ENCODE peak calls at places on chromosomes 1 and 21, in nine cellular contexts. D is Peyer's patch, K is tibial nerve, U is mucosa of descending colon, H is DND-41, J is left ventricle myocardium inferior, Y is Caco-2, B is IMR-90, L is mammary epithelial cell. W is an unnamed sample.

GRCh38 chr21:34967509-34968289 is 81.4 kb downstream of the RUNX1 start:
- DNase-seq in Y (no peak), D (no peak), L (peak; percentile 10), B (peak; percentile 35), U (no peak), J (no peak), H (no peak), K (no peak), W (no peak)

GRCh38 chr1:62295921-62296451 is 23.2 kb downstream of the KANK4 start:
- DNase-seq in B (peak; percentile 38), J (no peak), L (peak; percentile 62), K (no peak), Y (no peak), U (no peak), D (no peak), H (peak; percentile 14), W (no peak)

GRCh38 chr1:241447056-241447649 is 72.4 kb downstream of the FH start:
- DNase-seq in D (no peak), H (no peak), U (no peak), K (no peak), L (no peak), Y (no peak), J (no peak), B (peak; percentile 8), W (no peak)

GRCh38 chr1:160403244-160403643 is 2.9 kb downstream of the VANGL2 start:
- DNase-seq in H (no peak), L (no peak), J (no peak), D (no peak), U (no peak), Y (no peak), K (no peak), B (no peak), W (no peak)

GRCh38 chr1:114956570-114956969 is 73.1 kb upstream of the TSHB start:
- DNase-seq in U (no peak), B (no peak), Y (peak; percentile 11), J (no peak), K (no peak), D (no peak), H (no peak), L (peak; percentile 23), W (no peak)

GRCh38 chr1:204991342-204991844 is 51.6 kb upstream of the CNTN2 start:
- DNase-seq in L (no peak), Y (no peak), K (no peak), U (no peak), J (no peak), D (no peak), H (no peak), B (no peak), W (no peak)

GRCh38 chr1:167499657-167500056 is 18.7 kb downstream of the CD247 start:
- DNase-seq in K (no peak), H (peak; percentile 34), L (no peak), U (no peak), Y (no peak), B (no peak), D (no peak), J (no peak), W (no peak)

GRCh38 chr1:101239095-101240040 is 2.5 kb downstream of the S1PR1 start:
- DNase-seq in B (no peak), L (no peak), J (no peak), H (no peak), U (no peak), Y (no peak), K (no peak), D (no peak), W (peak; percentile 40)

GRCh38 chr1:227816750-227817446 is 1.4 kb downstream of the PRSS38 start:
- DNase-seq in L (no peak), J (no peak), B (no peak), U (no peak), H (no peak), D (no peak), Y (no peak), K (no peak), W (no peak)

GRCh38 chr1:37484325-37485051 is 10.1 kb downstream of the ZC3H12A start:
- DNase-seq in B (no peak), Y (no peak), K (no peak), J (no peak), L (no peak), D (no peak), H (no peak), U (no peak), W (no peak)

GRCh38 chr1:19198820-19199219 is 11.2 kb downstream of the UBR4 start:
- DNase-seq in D (no peak), Y (no peak), L (no peak), J (no peak), U (no peak), H (no peak), B (no peak), K (no peak), W (no peak)

GRCh38 chr1:19202396-19202795 is 7.7 kb downstream of the UBR4 start:
- DNase-seq in L (no peak), Y (peak; percentile 45), B (no peak), J (no peak), D (no peak), K (no peak), U (no peak), H (no peak), W (no peak)

GRCh38 chr1:19197849-19198248 is 12.2 kb downstream of the UBR4 start:
- DNase-seq in D (no peak), J (no peak), L (no peak), Y (no peak), H (no peak), K (no peak), U (no peak), B (no peak), W (no peak)

GRCh38 chr1:19199393-19200280 is 10.4 kb downstream of the UBR4 start:
- DNase-seq in U (no peak), Y (no peak), J (no peak), H (no peak), K (no peak), L (no peak), B (no peak), D (no peak), W (no peak)

GRCh38 chr1:19200281-19200604 is 9.8 kb downstream of the UBR4 start:
- DNase-seq in U (no peak), J (no peak), H (no peak), D (no peak), K (no peak), L (peak; percentile 18), Y (no peak), B (no peak), W (no peak)
- H3K36me3 ChIP-seq in U (peaks cover 20% of the 10 kb centered on the region), J (peaks cover 53% of the 10 kb centered on the region), H (peaks cover 66% of the 10 kb centered on the region), D (no peaks in the 10 kb centered on the region), K (peaks cover 4% of the 10 kb centered on the region), L (peaks cover 25% of the 10 kb centered on the region), Y (peaks cover 1% of the 10 kb centered on the region), B (peaks cover 41% of the 10 kb centered on the region), W (peaks cover 42% of the 10 kb centered on the region)

DNA sequence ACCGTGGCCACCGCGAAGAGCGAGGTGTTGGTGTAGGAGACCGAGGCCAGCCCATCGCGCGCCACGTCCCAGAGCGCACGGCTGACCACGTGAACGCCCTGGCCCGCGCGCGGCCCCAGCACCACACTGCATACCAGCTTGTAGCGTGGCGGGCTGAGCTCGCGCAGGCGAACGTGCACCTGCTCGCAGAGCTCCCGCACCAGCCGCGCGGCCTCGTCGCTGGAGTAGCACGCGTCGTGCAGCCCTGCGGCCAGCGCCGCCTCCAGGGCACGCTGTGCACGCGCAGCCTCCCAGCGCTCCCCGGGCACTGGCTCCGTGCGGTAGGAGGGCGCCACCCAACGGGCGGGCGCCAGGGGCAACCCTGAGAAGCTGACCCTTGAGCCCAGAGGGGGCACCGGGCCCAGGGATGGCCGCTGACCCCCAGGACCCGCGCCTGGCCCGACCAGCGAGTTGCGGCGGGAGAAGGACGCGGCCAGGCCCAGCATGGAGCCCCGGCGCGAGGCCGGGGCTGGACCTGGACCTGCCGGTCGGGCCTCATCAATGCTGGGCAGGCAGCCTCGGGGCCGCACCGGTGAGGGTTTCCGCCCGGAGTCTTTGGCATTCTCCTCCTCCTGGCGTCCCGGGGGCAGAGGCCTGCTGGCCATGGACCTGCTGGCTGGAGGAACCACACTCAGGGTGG is 987 bp downstream of the DYNLT4 start:
- DNase-seq in H (no peak), Y (no peak), B (no peak), J (peak; percentile 26), L (no peak), K (no peak), U (peak; percentile 69), D (peak; percentile 47), W (no peak)
- H3K4me3 ChIP-seq in H (no peak overlapping the region), Y (no peak overlapping the region), B (no peak overlapping the region), J (peak overlapping the region; percentile 61), L (no peak overlapping the region), K (no peak overlapping the region), U (no peak overlapping the region), D (no peak overlapping the region), W (no peak overlapping the region)

GRCh38 chr1:224846119-224846907 is 83.2 kb upstream of the DNAH14 start:
- DNase-seq in K (no peak), B (no peak), D (no peak), Y (no peak), U (no peak), J (no peak), L (no peak), H (no peak), W (no peak)

GRCh38 chr1:224850446-224850845 is 79.0 kb upstream of the DNAH14 start:
- DNase-seq in H (no peak), U (no peak), D (no peak), J (no peak), L (no peak), K (no peak), Y (no peak), B (no peak), W (no peak)

GRCh38 chr1:224852901-224853568 is 76.4 kb upstream of the DNAH14 start:
- DNase-seq in J (no peak), D (no peak), Y (no peak), U (no peak), L (peak; percentile 37), H (peak; percentile 25), B (peak; percentile 67), K (no peak), W (no peak)

GRCh38 chr1:224851850-224852261 is 77.6 kb upstream of the DNAH14 start:
- DNase-seq in U (no peak), J (no peak), H (no peak), Y (no peak), K (no peak), B (no peak), L (no peak), D (no peak), W (no peak)

GRCh38 chr1:224851210-224851849 is 78.1 kb upstream of the DNAH14 start:
- DNase-seq in H (peak; percentile 72), K (no peak), L (peak; percentile 44), U (peak; percentile 55), J (peak; percentile 40), D (peak; percentile 66), B (peak; percentile 37), Y (peak; percentile 54), W (peak; percentile 13)
- TF ChIP-seq CTCF in H (peak; percentile 91), K (peak; percentile 43), L (peak; percentile 87), U (peak; percentile 63), J (peak; percentile 64), D (no peak), B (peak; percentile 64), Y (peak; percentile 39), W (peak; percentile 56)

GRCh38 chr1:182886985-182887384 is 47.8 kb downstream of the DHX9 start:
- DNase-seq in L (no peak), B (no peak), H (no peak), U (no peak), D (no peak), J (no peak), K (no peak), Y (no peak), W (no peak)
- H3K36me3 ChIP-seq in L (peaks cover 61% of the 10 kb centered on the region), B (peaks cover 42% of the 10 kb centered on the region), H (peaks cover 79% of the 10 kb centered on the region), U (peaks cover 15% of the 10 kb centered on the region), D (no peaks in the 10 kb centered on the region), J (peaks cover 75% of the 10 kb centered on the region), K (peaks cover 7% of the 10 kb centered on the region), Y (peaks cover 3% of the 10 kb centered on the region), W (peaks cover 45% of the 10 kb centered on the region)

W was measured in CD8-positive, alpha-beta T cell.